ENCODE peak calls at places on chromosomes 4 and X, in seven cellular contexts. F is upper lobe of left lung, C is suprapubic skin, A is H1, H is A549, I is tibial nerve, T is stomach. O is an unnamed sample.

GRCh38 chr4:40247350-40247749 is 50.5 kb downstream of the RHOH start:
- DNase-seq in F (no peak), C (no peak), A (no peak), H (no peak), I (no peak), T (no peak), O (peak; percentile 35)

GRCh38 chrX:43958529-43958928 is 14.7 kb downstream of the NDP start:
- DNase-seq in F (no peak), C (no peak), A (no peak), H (peak; percentile 55), I (peak; percentile 11), T (no peak), O (peak; percentile 12)

GRCh38 chr4:7202391-7202790 is 10.1 kb downstream of the SORCS2 start:
- DNase-seq in F (no peak), C (no peak), A (no peak), H (no peak), I (no peak), T (no peak), O (no peak)

GRCh38 chr4:139921551-139922184 is 232.3 kb downstream of the MAML3 start:
- DNase-seq in F (no peak), C (no peak), A (no peak), H (no peak), I (no peak), T (peak; percentile 83), O (peak; percentile 20)

GRCh38 chr4:8740666-8741395 is 130.8 kb downstream of the HMX1 start:
- DNase-seq in F (peak; percentile 62), C (no peak), A (no peak), H (no peak), I (no peak), T (peak; percentile 17), O (no peak)

GRCh38 chr4:25313194-25313895 is 771 bp downstream of the ZCCHC4 start:
- DNase-seq in F (peak; percentile 49), C (no peak), A (no peak), H (no peak), I (no peak), T (no peak), O (no peak)

GRCh38 chrX:111483140-111483539 is 28.3 kb upstream of the SERTM2 start:
- DNase-seq in F (no peak), C (no peak), A (no peak), H (no peak), I (no peak), T (no peak), O (no peak)

GRCh38 chr4:143089847-143090246 is 94.9 kb upstream of the USP38 start:
- DNase-seq in F (no peak), C (no peak), A (no peak), H (no peak), I (no peak), T (no peak), O (no peak)

GRCh38 chr4:47713156-47713834 is 124.6 kb downstream of the CORIN start:
- DNase-seq in F (no peak), C (no peak), A (no peak), H (no peak), I (no peak), T (no peak), O (no peak)

GRCh38 chrX:17750436-17750835 is 13.1 kb downstream of the SCML1 start:
- DNase-seq in F (no peak), C (no peak), A (no peak), H (no peak), I (no peak), T (no peak), O (no peak)

GRCh38 chr4:131046821-131047220 is 1950.9 kb downstream of the C4orf33 start:
- DNase-seq in F (no peak), C (no peak), A (no peak), H (no peak), I (no peak), T (no peak), O (no peak)

GRCh38 chrX:41314204-41314603 is 19.8 kb upstream of the DDX3X start:
- DNase-seq in F (no peak), C (no peak), A (no peak), H (no peak), I (no peak), T (no peak), O (no peak)

GRCh38 chrX:70769659-70770232 is 138.8 kb downstream of the TEX11 start:
- DNase-seq in F (no peak), C (no peak), A (no peak), H (peak; percentile 7), I (no peak), T (no peak), O (no peak)

GRCh38 chrX:129678176-129678880 is 23.6 kb upstream of the APLN start:
- DNase-seq in F (peak; percentile 91), C (no peak), A (no peak), H (peak; percentile 61), I (no peak), T (peak; percentile 55), O (peak; percentile 61)

GRCh38 chr4:140861359-140862181 is 105.4 kb upstream of the TBC1D9 start:
- DNase-seq in F (no peak), C (no peak), A (peak; percentile 58), H (peak; percentile 34), I (peak; percentile 95), T (peak; percentile 66), O (peak; percentile 60)

GRCh38 chr4:68831642-68832041 is 15.8 kb downstream of the UGT2B10 start:
- DNase-seq in F (no peak), C (no peak), A (no peak), H (no peak), I (no peak), T (no peak), O (no peak)

GRCh38 chr4:161936625-161937133 is 227.1 kb downstream of the FSTL5 start:
- DNase-seq in F (no peak), C (no peak), A (no peak), H (peak; percentile 1), I (no peak), T (no peak), O (no peak)

GRCh38 chrX:109707322-109707721 is 25.7 kb downstream of the ACSL4 start:
- DNase-seq in F (no peak), C (no peak), A (no peak), H (no peak), I (no peak), T (no peak), O (no peak)

GRCh38 chrX:114047558-114047957 is 536.3 kb upstream of the HTR2C start:
- DNase-seq in F (no peak), C (no peak), A (no peak), H (no peak), I (no peak), T (no peak), O (no peak)

GRCh38 chr4:159048166-159048886 is 54.6 kb upstream of the RAPGEF2 start:
- DNase-seq in F (no peak), C (peak; percentile 67), A (no peak), H (peak; percentile 21), I (peak; percentile 46), T (peak; percentile 77), O (peak; percentile 74)

GRCh38 chr4:15031993-15032660 is 29.8 kb downstream of the CPEB2 start:
- DNase-seq in F (no peak), C (no peak), A (no peak), H (no peak), I (no peak), T (no peak), O (no peak)

GRCh38 chr4:165440415-165440882 is 61.6 kb downstream of the CPE start:
- DNase-seq in F (no peak), C (no peak), A (no peak), H (peak; percentile 4), I (no peak), T (no peak), O (no peak)

GRCh38 chrX:111445485-111445884 is 33.5 kb upstream of the DCX start:
- DNase-seq in F (no peak), C (no peak), A (no peak), H (peak; percentile 5), I (peak; percentile 5), T (no peak), O (no peak)

GRCh38 chrX:30690330-30690729 is 37.1 kb downstream of the GK start:
- DNase-seq in F (no peak), C (no peak), A (no peak), H (no peak), I (no peak), T (no peak), O (no peak)

GRCh38 chrX:66015906-66016689 is 23.8 kb downstream of the VSIG4 start:
- DNase-seq in F (no peak), C (no peak), A (no peak), H (no peak), I (no peak), T (no peak), O (no peak)

GRCh38 chr4:48300004-48300403 is 30.4 kb upstream of the TEC start:
- DNase-seq in F (no peak), C (no peak), A (no peak), H (no peak), I (no peak), T (no peak), O (no peak)

GRCh38 chr4:30671926-30672325 is 48.2 kb upstream of the PCDH7 start:
- DNase-seq in F (no peak), C (no peak), A (no peak), H (no peak), I (no peak), T (no peak), O (no peak)
- TF ChIP-seq CTCF in F (no peak), C (no peak), A (no peak), H (no peak), I (no peak), T (no peak), O (no peak)

GRCh38 chrX:120629667-120630537 is at the start of gene C1GALT1C1:
- DNase-seq in F (peak; percentile 96), C (peak; percentile 93), A (peak; percentile 79), H (peak; percentile 70), I (peak; percentile 79), T (peak; percentile 91), O (peak; percentile 94)
- TF ChIP-seq EP300 in F (no peak), C (no peak), A (no peak), H (no peak), I (no peak), T (no peak), O (no peak)

GRCh38 chrX:49878128-49878833 is 1.0 kb upstream of the USP27X start:
- DNase-seq in F (no peak), C (no peak), A (no peak), H (no peak), I (no peak), T (no peak), O (peak; percentile 9)

GRCh38 chrX:49877397-49878101 is 1.7 kb upstream of the USP27X start:
- DNase-seq in F (no peak), C (no peak), A (no peak), H (no peak), I (no peak), T (peak; percentile 58), O (no peak)

GRCh38 chrX:49880668-49881067 is 1.4 kb downstream of the USP27X start:
- DNase-seq in F (no peak), C (no peak), A (no peak), H (no peak), I (no peak), T (no peak), O (no peak)

GRCh38 chrX:49879656-49880277 is 483 bp downstream of the USP27X start:
- DNase-seq in F (no peak), C (no peak), A (no peak), H (peak; percentile 5), I (no peak), T (no peak), O (no peak)

GRCh38 chrX:49878834-49879655 is at the start of gene USP27X:
- DNase-seq in F (peak; percentile 93), C (peak; percentile 82), A (peak; percentile 65), H (peak; percentile 40), I (peak; percentile 61), T (peak; percentile 81), O (peak; percentile 81)
- TF ChIP-seq CTCF in F (peak; percentile 74), C (peak; percentile 10), A (peak; percentile 33), H (peak; percentile 46), I (peak; percentile 75), T (peak; percentile 32), O (peak; percentile 49)

GRCh38 chr4:105989411-105990242 is 94.4 kb downstream of the NPNT start:
- DNase-seq in F (no peak), C (no peak), A (no peak), H (no peak), I (no peak), T (no peak), O (no peak)
- TF ChIP-seq EP300 in F (no peak), C (no peak), A (no peak), H (no peak), I (no peak), T (no peak), O (no peak)